ENCODE peak calls at places on chromosomes 1 and 21, in seven cellular contexts. V, X, W, D, P, H and A are unnamed samples. For H3K4me1, the result is how much of the 10 kb centered on the place peaks cover.

GRCh38 chr1:20616468-20617156 is 16.6 kb upstream of the PINK1 start:
- DNase-seq in V (no peak), X (no peak), W (no peak), D (no peak), P (no peak), H (no peak), A (no peak)

GRCh38 chr1:119582801-119583200 is 65.3 kb downstream of the ZNF697 start:
- DNase-seq in V (peak), X (peak), W (peak), D (no peak), P (peak), H (no peak), A (no peak)

GRCh38 chr1:15152318-15153183 is 996 bp upstream of the TMEM51 start:
- DNase-seq in V (peak), X (peak), W (peak), D (peak), P (peak), H (peak), A (peak)

GRCh38 chr1:181135815-181136737 is 47.6 kb downstream of the IER5 start:
- DNase-seq in V (no peak), X (no peak), W (no peak), D (no peak), P (no peak), H (no peak), A (no peak)

GRCh38 chr1:11045428-11046269 is 1.4 kb downstream of the MASP2 start:
- DNase-seq in V (peak), X (no peak), W (no peak), D (no peak), P (peak), H (no peak), A (no peak)

GRCh38 chr1:66399888-66400529 is 133.9 kb upstream of the SGIP1 start:
- DNase-seq in V (no peak), X (no peak), W (no peak), D (no peak), P (no peak), H (no peak), A (no peak)

GRCh38 chr1:45868861-45869260 is 65.4 kb downstream of the MAST2 start:
- DNase-seq in V (no peak), X (no peak), W (no peak), D (no peak), P (no peak), H (no peak), A (no peak)

GRCh38 chr1:1031659-1032245 is 11.8 kb downstream of the AGRN start:
- DNase-seq in V (no peak), X (no peak), W (no peak), D (no peak), P (no peak), H (no peak), A (no peak)

GRCh38 chr1:28354121-28354520 is 15.4 kb upstream of the PHACTR4 start:
- DNase-seq in V (no peak), X (no peak), W (no peak), D (no peak), P (no peak), H (no peak), A (peak)

GRCh38 chr21:36163780-36164426 is 7.3 kb downstream of the DOP1B start:
- DNase-seq in V (no peak), X (no peak), W (no peak), D (no peak), P (no peak), H (no peak), A (no peak)

GRCh38 chr1:230643887-230644286 is 1.6 kb downstream of the COG2 start:
- DNase-seq in V (no peak), X (no peak), W (peak), D (no peak), P (no peak), H (no peak), A (no peak)

GRCh38 chr21:30340714-30341573 is 3.5 kb upstream of the KRTAP27-1 start:
- DNase-seq in V (peak), X (peak), W (peak), D (no peak), P (peak), H (no peak), A (no peak)

GRCh38 chr1:189654906-189655305 is 822.8 kb downstream of the BRINP3 start:
- DNase-seq in V (no peak), X (no peak), W (no peak), D (no peak), P (no peak), H (no peak), A (no peak)

GRCh38 chr1:42979888-42980800 is 21.5 kb upstream of the SLC2A1 start:
- DNase-seq in V (no peak), X (no peak), W (peak), D (no peak), P (no peak), H (no peak), A (no peak)

GRCh38 chr1:84539972-84540371 is 33.6 kb upstream of the GNG5 start:
- DNase-seq in V (no peak), X (no peak), W (no peak), D (no peak), P (no peak), H (no peak), A (no peak)

GRCh38 chr1:24641646-24642151 is 1.4 kb upstream of the SRRM1 start:
- DNase-seq in V (peak), X (no peak), W (peak), D (no peak), P (peak), H (no peak), A (peak)

GRCh38 chr21:42691901-42692559 is 38.6 kb downstream of the PDE9A start:
- DNase-seq in V (no peak), X (no peak), W (no peak), D (no peak), P (no peak), H (no peak), A (peak)

GRCh38 chr1:208997726-208998312 is 585.7 kb upstream of the CAMK1G start:
- DNase-seq in V (no peak), X (no peak), W (no peak), D (no peak), P (peak), H (no peak), A (no peak)

GRCh38 chr21:31733521-31734149 is 1.7 kb upstream of the SCAF4 start:
- DNase-seq in V (no peak), X (no peak), W (no peak), D (no peak), P (no peak), H (no peak), A (no peak)

GRCh38 chr1:28804071-28804470 is 7.9 kb upstream of the OPRD1 start:
- DNase-seq in V (no peak), X (no peak), W (no peak), D (no peak), P (no peak), H (no peak), A (no peak)

GRCh38 chr1:193539731-193540459 is 353.5 kb upstream of the B3GALT2 start:
- DNase-seq in V (no peak), X (no peak), W (peak), D (no peak), P (no peak), H (no peak), A (no peak)

GRCh38 chr1:9792156-9793042 is 31.4 kb downstream of the CLSTN1 start:
- DNase-seq in V (peak), X (no peak), W (no peak), D (no peak), P (peak), H (no peak), A (no peak)

GRCh38 chr1:32250893-32251716 is at the start of gene LCK:
- DNase-seq in V (no peak), X (no peak), W (peak), D (no peak), P (peak), H (no peak), A (peak)

GRCh38 chr1:96722161-96722908 is 751 bp downstream of the PTBP2 start:
- DNase-seq in V (peak), X (no peak), W (peak), D (peak), P (peak), H (peak), A (peak)

GRCh38 chr1:1399870-1400575 is 888 bp upstream of the CCNL2 start:
- DNase-seq in V (no peak), X (no peak), W (no peak), D (no peak), P (peak), H (no peak), A (no peak)

GRCh38 chr1:238546118-238546517 is 655.4 kb upstream of the ZP4 start:
- DNase-seq in V (no peak), X (no peak), W (no peak), D (no peak), P (no peak), H (no peak), A (no peak)

GRCh38 chr1:218025454-218025853 is 259.6 kb upstream of the RRP15 start:
- DNase-seq in V (no peak), X (no peak), W (no peak), D (no peak), P (no peak), H (no peak), A (no peak)

GRCh38 chr1:12173631-12174121 is 6.9 kb downstream of the TNFRSF1B start:
- DNase-seq in V (peak), X (no peak), W (peak), D (no peak), P (no peak), H (no peak), A (peak)
- TF ChIP-seq POLR2AphosphoS5 in V (no peak), X (no peak), W (peak), D (no peak), P (no peak), H (no peak), A (peak)

DNA sequence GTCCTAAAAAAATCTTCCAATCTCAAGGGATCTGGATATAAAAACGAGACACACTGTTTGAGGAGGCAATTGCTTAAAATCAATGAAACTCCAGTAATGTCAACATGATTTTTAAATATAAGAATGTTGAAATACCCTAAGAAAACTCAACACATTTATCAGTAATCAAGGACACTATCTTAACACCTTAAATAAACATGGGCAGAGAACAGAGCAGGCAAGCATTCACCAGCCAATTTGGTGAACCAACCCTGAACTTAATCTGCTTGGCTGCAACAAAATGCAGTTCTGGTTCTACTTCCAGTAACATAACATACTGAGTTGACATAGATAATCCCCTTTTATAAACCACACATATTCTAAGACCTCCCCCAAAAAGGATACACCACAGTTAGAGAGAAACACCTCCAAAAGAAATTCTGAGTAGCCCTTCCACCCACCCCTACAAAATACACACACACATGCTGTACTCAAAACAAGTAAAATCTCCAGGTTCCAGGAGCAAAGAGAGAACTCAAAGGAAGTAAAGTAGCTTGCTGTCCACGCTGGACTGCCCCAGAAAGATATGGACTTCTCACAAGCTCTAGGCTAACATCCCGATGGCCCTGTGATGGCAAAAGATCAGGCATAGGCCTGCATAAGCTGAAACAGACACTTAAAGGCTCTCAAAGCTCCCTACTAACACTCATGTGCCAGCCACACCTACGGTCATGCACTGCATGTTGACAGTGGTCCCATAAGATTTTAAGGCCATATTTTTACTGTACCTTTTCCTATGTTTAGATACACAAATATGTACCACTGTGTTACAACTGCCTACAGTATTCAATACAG is 30.5 kb downstream of the TP53BP2 start:
- DNase-seq in V (no peak), X (no peak), W (no peak), D (no peak), P (no peak), H (no peak), A (no peak)
- H3K27ac ChIP-seq in V (no peak), X (no peak), W (no peak), D (no peak), P (no peak), H (no peak), A (no peak)

DNA sequence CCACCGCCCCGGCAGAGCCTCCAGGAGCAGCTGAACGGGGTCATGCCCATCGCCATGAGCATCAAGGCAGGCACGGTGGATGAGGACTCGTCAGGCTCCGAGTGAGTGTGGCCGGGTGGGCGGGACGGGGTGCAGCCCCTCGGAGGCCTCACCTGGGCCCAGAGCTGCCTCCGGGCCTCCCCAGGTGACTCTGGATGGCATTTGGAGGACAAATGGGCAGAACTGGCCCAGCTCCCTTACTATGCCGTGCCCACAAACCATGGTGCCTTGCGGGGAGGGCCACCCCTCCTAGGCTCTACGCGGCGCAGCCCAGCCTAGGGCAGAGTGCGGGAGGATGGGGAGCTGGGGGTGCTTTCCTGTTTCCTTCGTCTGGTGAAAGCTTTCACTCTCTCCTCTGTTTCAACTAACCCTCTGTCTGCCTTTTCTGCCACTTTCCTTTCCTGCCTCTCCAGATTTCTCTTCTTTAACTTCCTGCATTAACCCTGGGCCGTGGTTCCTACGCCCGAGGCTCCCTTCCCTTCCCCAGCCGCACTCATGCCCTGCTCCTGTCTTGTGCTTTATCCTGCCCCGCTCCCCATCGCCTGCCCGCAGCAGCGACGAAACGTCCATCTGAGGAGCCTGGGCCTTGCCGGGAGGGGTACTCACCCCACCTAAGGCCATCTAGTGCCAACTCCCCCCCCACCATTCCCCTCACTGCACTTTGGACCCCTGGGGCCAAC is 9.2 kb downstream of the PSRC1 start:
- DNase-seq in V (no peak), X (no peak), W (no peak), D (peak), P (no peak), H (no peak), A (peak)
- H3K4me1 ChIP-seq in V (under half), X (under half), W (under half), D (half or more), P (under half), H (under half), A (under half)

DNA sequence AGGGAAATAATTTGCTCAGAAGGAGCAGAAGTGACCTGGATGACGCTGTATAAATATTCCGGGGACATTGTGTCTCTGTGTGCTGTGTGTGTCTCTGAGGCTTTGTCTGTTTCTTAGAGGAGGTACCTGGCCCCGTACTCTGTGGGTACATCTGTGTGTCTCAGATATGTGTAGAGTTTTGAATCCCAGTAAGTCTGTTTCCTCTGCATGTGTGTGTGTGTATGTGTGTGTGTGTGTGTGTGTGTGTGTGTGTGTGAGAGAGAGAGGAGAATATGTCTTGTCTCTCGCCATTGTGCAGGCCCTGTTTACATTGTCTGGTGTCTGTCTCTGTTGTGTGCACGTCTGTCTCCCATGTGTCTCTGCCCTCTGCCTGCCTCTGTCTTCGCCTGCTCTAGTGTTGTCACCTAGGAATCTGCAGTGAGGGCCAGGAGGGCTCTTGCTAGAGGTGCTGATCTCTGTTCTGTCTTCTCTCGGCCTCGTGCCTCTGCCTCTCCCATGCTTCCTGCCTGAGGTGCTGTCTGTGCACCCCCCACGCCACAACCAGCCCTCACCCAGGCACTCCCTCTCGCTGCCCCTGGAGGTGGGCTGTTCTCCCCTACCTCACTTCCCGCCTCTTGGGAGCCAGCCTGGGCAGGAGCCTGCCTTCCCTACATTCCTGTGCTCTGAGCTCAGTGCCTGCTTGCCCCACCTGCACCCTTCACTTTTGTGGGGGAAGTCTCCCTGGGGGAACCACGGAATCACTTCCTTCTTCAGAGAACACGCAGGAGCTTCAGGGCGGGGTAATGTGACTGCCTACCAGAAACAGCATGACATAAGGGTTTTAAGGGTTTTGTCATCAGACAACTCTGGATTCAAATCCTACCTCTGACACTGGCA is 5.9 kb downstream of the MAP7D1 start:
- DNase-seq in V (no peak), X (no peak), W (peak), D (no peak), P (peak), H (no peak), A (peak)
- TF ChIP-seq POLR2AphosphoS5 in V (no peak), X (no peak), W (no peak), D (no peak), P (no peak), H (no peak), A (peak)

DNA sequence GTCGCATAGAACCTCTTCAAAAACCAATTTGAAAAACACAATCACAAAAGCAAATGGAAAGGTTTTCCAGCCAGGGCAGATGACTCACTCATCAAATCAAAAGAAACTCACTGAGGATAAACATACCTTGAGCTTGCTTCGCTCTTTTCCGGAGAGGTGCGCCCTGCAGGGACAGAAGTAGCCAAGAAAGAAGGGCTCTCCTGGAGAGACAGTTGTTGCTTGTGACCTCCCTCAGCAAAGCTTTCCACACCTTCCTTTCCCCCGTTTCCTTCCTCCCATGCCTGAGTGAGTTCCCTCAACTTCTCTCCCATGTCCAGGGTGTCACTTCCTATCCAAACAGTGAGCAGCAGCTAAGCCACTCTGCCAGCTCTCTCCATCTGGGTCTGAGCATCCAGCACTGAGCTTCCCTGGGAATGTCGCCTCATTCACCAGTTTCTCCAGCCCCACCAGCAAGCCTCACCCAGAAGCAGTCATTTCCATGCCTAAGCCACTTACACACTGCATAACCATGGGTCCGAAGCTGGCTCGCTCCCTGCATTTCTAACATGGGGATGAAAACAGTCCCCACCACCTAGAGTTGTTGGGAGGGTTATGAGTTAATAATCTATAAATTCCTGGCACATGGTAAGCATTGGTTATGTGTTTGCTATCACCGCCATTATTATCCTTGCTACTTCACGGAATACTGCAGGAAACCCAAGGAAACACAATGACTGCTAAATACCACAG is 75.0 kb downstream of the PTPN14 start:
- DNase-seq in V (no peak), X (peak), W (no peak), D (no peak), P (no peak), H (no peak), A (no peak)
- H3K27ac ChIP-seq in V (no peak), X (peak), W (no peak), D (peak), P (peak), H (peak), A (no peak)

DNA sequence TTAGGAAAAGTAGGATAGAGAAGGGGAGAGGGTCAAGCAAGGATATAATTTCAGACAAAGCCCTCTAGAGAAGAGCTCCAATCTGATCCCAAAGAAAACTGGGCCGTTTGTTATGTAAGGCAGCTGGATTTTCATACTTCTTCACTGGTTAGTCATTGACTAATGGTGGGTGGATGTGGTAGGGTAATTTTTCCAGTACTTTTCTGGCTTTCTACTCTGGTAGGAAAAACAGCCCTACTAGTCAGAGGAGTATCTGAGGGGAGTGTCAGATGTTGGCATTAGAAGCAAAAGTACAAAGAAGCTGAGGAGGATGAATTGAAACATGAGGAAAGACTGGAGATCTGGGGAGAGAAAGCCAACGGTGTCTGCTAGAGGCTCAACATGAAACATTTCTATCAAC is 145.3 kb downstream of the TNFSF18 start:
- DNase-seq in V (no peak), X (no peak), W (no peak), D (no peak), P (no peak), H (no peak), A (no peak)
- H3K4me1 ChIP-seq in V (under half), X (half or more), W (under half), D (under half), P (under half), H (under half), A (under half)